ENCODE peak calls at places on chromosomes 5 and 9, in seven cellular contexts. Y is keratinocyte; H is NCI-H774; K is NCI-H1417; W is CD8-positive, alpha-beta T cell; V is left colon; F is activated gamma-delta T cell treated with anti-CD3 and anti-CD28 coated beads, Interleukin-2, amount 50 U/mL, for 16 hours. M is an unnamed sample.

GRCh38 chr5:67090593-67090992 is 106.0 kb downstream of the CD180 start:
- DNase-seq in Y (no peak), W (no peak), F (no peak), K (no peak), H (no peak), V (no peak), M (no peak)

GRCh38 chr9:116870566-116870965 is 183.5 kb downstream of the TRIM32 start:
- DNase-seq in V (no peak), Y (peak), H (no peak), K (no peak), W (no peak), F (no peak), M (no peak)

GRCh38 chr5:141663506-141663905 is 12.3 kb upstream of the FCHSD1 start:
- DNase-seq in F (no peak), V (no peak), W (no peak), K (no peak), Y (no peak), H (no peak), M (no peak)

GRCh38 chr5:66122379-66123034 is 21.6 kb upstream of the SREK1 start:
- DNase-seq in K (no peak), H (no peak), F (no peak), V (no peak), W (no peak), Y (no peak), M (no peak)

GRCh38 chr9:20269620-20270019 is 352.7 kb downstream of the MLLT3 start:
- DNase-seq in K (no peak), H (no peak), V (no peak), F (no peak), Y (peak), W (no peak), M (no peak)

GRCh38 chr5:23763170-23763569 is 255.8 kb downstream of the PRDM9 start:
- DNase-seq in F (no peak), H (no peak), K (peak), V (no peak), W (no peak), Y (no peak), M (no peak)

GRCh38 chr9:129408535-129409215 is 212.2 kb downstream of the C9orf50 start:
- DNase-seq in Y (no peak), W (no peak), H (no peak), K (peak), V (peak), F (no peak), M (no peak)

GRCh38 chr5:139725073-139725830 is 70.4 kb upstream of the PSD2 start:
- DNase-seq in H (no peak), Y (no peak), F (no peak), W (no peak), K (no peak), V (no peak), M (no peak)